ENCODE peak calls at places on chromosomes 1 and 21, in ten cellular contexts. F, T, L, Q, Z, G, O, X, P and W are unnamed samples. For H3K36me3, the result is how much of the 10 kb centered on the place peaks cover.

GRCh38 chr1:209490013-209490412 is 93.5 kb upstream of the CAMK1G start:
- DNase-seq in F (no peak), T (no peak), L (peak), Q (no peak), Z (no peak), G (no peak), O (no peak), X (no peak), P (no peak), W (peak)

GRCh38 chr1:70204578-70204977 is 801 bp downstream of the LRRC40 start:
- DNase-seq in F (no peak), T (no peak), L (no peak), Q (peak), Z (no peak), G (no peak), O (no peak), X (no peak), P (no peak), W (peak)

GRCh38 chr1:204442376-204443259 is 31.0 kb upstream of the PPP1R15B start:
- DNase-seq in F (no peak), T (no peak), L (no peak), Q (no peak), Z (no peak), G (no peak), O (no peak), X (no peak), P (no peak), W (no peak)

GRCh38 chr1:67431869-67432578 is 1.8 kb upstream of the SERBP1 start:
- DNase-seq in F (no peak), T (no peak), L (no peak), Q (no peak), Z (no peak), G (no peak), O (peak), X (no peak), P (no peak), W (peak)

GRCh38 chr21:45138199-45139002 is 64.0 kb downstream of the ADARB1 start:
- DNase-seq in F (no peak), T (peak), L (peak), Q (peak), Z (no peak), G (peak), O (peak), X (peak), P (peak), W (peak)

GRCh38 chr1:32454726-32455125 is 10.1 kb upstream of the ZBTB8B start:
- DNase-seq in F (no peak), T (no peak), L (no peak), Q (peak), Z (no peak), G (no peak), O (peak), X (peak), P (no peak), W (peak)

GRCh38 chr1:39170731-39171375 is 33.6 kb upstream of the MACF1 start:
- DNase-seq in F (no peak), T (no peak), L (peak), Q (no peak), Z (no peak), G (no peak), O (no peak), X (no peak), P (no peak), W (no peak)

GRCh38 chr21:32727478-32727727 is 410 bp downstream of the SYNJ1 start:
- DNase-seq in F (peak), T (no peak), L (no peak), Q (no peak), Z (no peak), G (no peak), O (no peak), X (no peak), P (no peak), W (no peak)

GRCh38 chr1:64231153-64231552 is 27.7 kb downstream of the UBE2U start:
- DNase-seq in F (no peak), T (no peak), L (no peak), Q (no peak), Z (no peak), G (no peak), O (no peak), X (no peak), P (no peak), W (no peak)

GRCh38 chr1:8412183-8412831 is 94.4 kb downstream of the SLC45A1 start:
- DNase-seq in F (no peak), T (no peak), L (no peak), Q (peak), Z (no peak), G (no peak), O (no peak), X (no peak), P (no peak), W (peak)

GRCh38 chr1:171486048-171486519 is 754 bp downstream of the PRRC2C start:
- DNase-seq in F (no peak), T (peak), L (peak), Q (peak), Z (no peak), G (peak), O (peak), X (no peak), P (no peak), W (peak)

GRCh38 chr1:175193339-175193950 is 869 bp upstream of the KIAA0040 start:
- DNase-seq in F (no peak), T (no peak), L (no peak), Q (peak), Z (no peak), G (no peak), O (no peak), X (no peak), P (no peak), W (peak)

GRCh38 chr1:30752651-30752908 is 5.0 kb downstream of the LAPTM5 start:
- DNase-seq in F (no peak), T (no peak), L (no peak), Q (no peak), Z (no peak), G (no peak), O (peak), X (no peak), P (no peak), W (no peak)

GRCh38 chr1:14672030-14672429 is 73.5 kb downstream of the KAZN start:
- DNase-seq in F (no peak), T (no peak), L (no peak), Q (no peak), Z (no peak), G (no peak), O (no peak), X (no peak), P (no peak), W (no peak)

GRCh38 chr1:240189386-240189989 is 97.8 kb downstream of the FMN2 start:
- DNase-seq in F (no peak), T (no peak), L (peak), Q (peak), Z (no peak), G (peak), O (peak), X (peak), P (no peak), W (peak)

GRCh38 chr1:231139659-231140650 is 21.9 kb upstream of the TRIM67 start:
- DNase-seq in F (no peak), T (no peak), L (no peak), Q (no peak), Z (no peak), G (no peak), O (no peak), X (no peak), P (no peak), W (peak)

GRCh38 chr1:905811-906531 is 17.8 kb upstream of the SAMD11 start:
- DNase-seq in F (peak), T (no peak), L (no peak), Q (no peak), Z (peak), G (no peak), O (no peak), X (peak), P (peak), W (peak)

GRCh38 chr1:155073377-155074272 is 5.0 kb upstream of the EFNA3 start:
- DNase-seq in F (no peak), T (no peak), L (no peak), Q (no peak), Z (no peak), G (no peak), O (no peak), X (no peak), P (no peak), W (no peak)

GRCh38 chr1:107766533-107766932 is 198.4 kb downstream of the VAV3 start:
- DNase-seq in F (no peak), T (no peak), L (no peak), Q (no peak), Z (no peak), G (no peak), O (no peak), X (no peak), P (no peak), W (no peak)

GRCh38 chr1:81702903-81703302 is 97.8 kb upstream of the ADGRL2 start:
- DNase-seq in F (no peak), T (no peak), L (no peak), Q (peak), Z (no peak), G (no peak), O (no peak), X (no peak), P (no peak), W (peak)

GRCh38 chr21:44874497-44875331 is 1.2 kb upstream of the PTTG1IP start:
- DNase-seq in F (peak), T (peak), L (peak), Q (peak), Z (peak), G (peak), O (no peak), X (no peak), P (peak), W (peak)

GRCh38 chr21:42861311-42862122 is 17.8 kb downstream of the WDR4 start:
- DNase-seq in F (no peak), T (no peak), L (no peak), Q (peak), Z (no peak), G (no peak), O (no peak), X (no peak), P (no peak), W (no peak)

GRCh38 chr1:229270547-229271447 is at the start of gene RAB4A:
- DNase-seq in F (peak), T (peak), L (peak), Q (peak), Z (peak), G (peak), O (peak), X (peak), P (peak), W (peak)

GRCh38 chr1:223423641-223424233 is 30.5 kb downstream of the CCDC185 start:
- DNase-seq in F (no peak), T (no peak), L (no peak), Q (no peak), Z (no peak), G (no peak), O (no peak), X (no peak), P (no peak), W (peak)

GRCh38 chr1:15246960-15247614 is at the start of gene FHAD1:
- DNase-seq in F (peak), T (no peak), L (peak), Q (peak), Z (peak), G (peak), O (peak), X (peak), P (no peak), W (peak)

GRCh38 chr1:13535227-13535626 is 21.4 kb upstream of the LRRC38 start:
- DNase-seq in F (no peak), T (no peak), L (peak), Q (no peak), Z (no peak), G (no peak), O (no peak), X (no peak), P (peak), W (no peak)

GRCh38 chr1:19367584-19368041 is 55.5 kb downstream of the SLC66A1 start:
- DNase-seq in F (no peak), T (no peak), L (no peak), Q (peak), Z (peak), G (no peak), O (no peak), X (no peak), P (no peak), W (no peak)

GRCh38 chr1:172002725-172003345 is 161.5 kb downstream of the DNM3 start:
- DNase-seq in F (no peak), T (no peak), L (peak), Q (peak), Z (no peak), G (peak), O (peak), X (peak), P (no peak), W (peak)

GRCh38 chr21:42570841-42571387 is 57.3 kb downstream of the SLC37A1 start:
- DNase-seq in F (no peak), T (no peak), L (no peak), Q (no peak), Z (peak), G (peak), O (no peak), X (peak), P (peak), W (no peak)

GRCh38 chr1:228281631-228282328 is 73.9 kb downstream of the OBSCN start:
- DNase-seq in F (peak), T (no peak), L (no peak), Q (no peak), Z (peak), G (no peak), O (no peak), X (no peak), P (peak), W (no peak)

GRCh38 chr1:234769284-234769998 is 159.5 kb upstream of the IRF2BP2 start:
- DNase-seq in F (no peak), T (no peak), L (no peak), Q (no peak), Z (no peak), G (no peak), O (no peak), X (no peak), P (no peak), W (no peak)

GRCh38 chr1:203453616-203454015 is 22.0 kb upstream of the PRELP start:
- DNase-seq in F (no peak), T (no peak), L (no peak), Q (no peak), Z (no peak), G (no peak), O (no peak), X (no peak), P (no peak), W (no peak)

GRCh38 chr1:6657138-6657537 is 32.5 kb downstream of the THAP3 start:
- DNase-seq in F (no peak), T (no peak), L (no peak), Q (no peak), Z (no peak), G (no peak), O (no peak), X (no peak), P (no peak), W (no peak)

GRCh38 chr1:183126000-183126366 is 60.1 kb upstream of the LAMC2 start:
- DNase-seq in F (no peak), T (no peak), L (no peak), Q (no peak), Z (no peak), G (no peak), O (no peak), X (no peak), P (no peak), W (no peak)

GRCh38 chr1:169812131-169812530 is 17.4 kb upstream of the METTL18 start:
- DNase-seq in F (no peak), T (no peak), L (no peak), Q (no peak), Z (no peak), G (no peak), O (no peak), X (no peak), P (no peak), W (peak)
- H3K36me3 ChIP-seq in F (under half), T (under half), L (under half), Q (under half), Z (under half), G (under half), O (under half), X (under half), P (under half), W (under half)

GRCh38 chr1:43427941-43428340 is 25.8 kb downstream of the HYI start:
- DNase-seq in F (no peak), T (no peak), L (no peak), Q (no peak), Z (no peak), G (no peak), O (no peak), X (no peak), P (no peak), W (no peak)

GRCh38 chr1:43425045-43425444 is 28.7 kb downstream of the HYI start:
- DNase-seq in F (no peak), T (no peak), L (no peak), Q (no peak), Z (peak), G (no peak), O (no peak), X (no peak), P (no peak), W (peak)

GRCh38 chr1:43427524-43427923 is 26.2 kb downstream of the HYI start:
- DNase-seq in F (no peak), T (no peak), L (no peak), Q (no peak), Z (peak), G (no peak), O (no peak), X (no peak), P (no peak), W (no peak)

GRCh38 chr1:43423672-43424550 is 29.8 kb downstream of the HYI start:
- DNase-seq in F (no peak), T (no peak), L (no peak), Q (no peak), Z (no peak), G (peak), O (peak), X (no peak), P (no peak), W (no peak)

DNA sequence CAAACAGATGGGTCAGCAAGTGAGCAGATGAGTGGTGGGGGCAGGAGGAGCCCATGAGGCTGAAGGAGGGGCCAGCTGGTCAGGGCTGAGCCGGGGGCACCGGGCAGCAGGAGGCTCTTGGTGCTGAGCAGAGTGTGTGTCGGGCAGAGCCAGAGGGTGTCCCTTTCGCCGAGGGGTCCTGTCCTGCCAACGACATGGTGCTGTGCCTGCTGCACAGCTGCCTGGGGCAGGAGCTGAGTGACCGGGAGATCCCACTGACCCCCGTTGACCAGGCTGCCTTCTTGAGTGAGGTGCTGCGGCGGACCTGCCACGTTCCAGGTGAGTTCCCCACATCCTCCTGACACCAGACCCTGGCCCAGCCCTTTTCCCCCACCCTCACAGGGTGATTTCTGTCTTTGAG is 27.5 kb downstream of the HYI start:
- DNase-seq in F (no peak), T (no peak), L (no peak), Q (no peak), Z (peak), G (no peak), O (no peak), X (no peak), P (no peak), W (no peak)
- H3K36me3 ChIP-seq in F (half or more), T (half or more), L (under half), Q (under half), Z (under half), G (half or more), O (under half), X (under half), P (half or more), W (under half)

GRCh38 chr1:28516518-28516956 is 10.7 kb downstream of the RCC1 start:
- DNase-seq in F (no peak), T (no peak), L (no peak), Q (no peak), Z (no peak), G (no peak), O (no peak), X (no peak), P (no peak), W (peak)
- H3K36me3 ChIP-seq in F (under half), T (under half), L (under half), Q (under half), Z (under half), G (under half), O (under half), X (under half), P (under half), W (under half)

GRCh38 chr1:46927249-46927835 is 13.9 kb downstream of the CYP4A11 start:
- DNase-seq in F (no peak), T (no peak), L (no peak), Q (no peak), Z (no peak), G (no peak), O (no peak), X (no peak), P (no peak), W (no peak)
- H3K36me3 ChIP-seq in F (under half), T (under half), L (under half), Q (under half), Z (under half), G (under half), O (under half), X (under half), P (under half), W (under half)

GRCh38 chr1:27356628-27357280 is 10.0 kb downstream of the MAP3K6 start:
- DNase-seq in F (no peak), T (no peak), L (no peak), Q (no peak), Z (no peak), G (peak), O (no peak), X (no peak), P (no peak), W (no peak)
- H3K36me3 ChIP-seq in F (under half), T (half or more), L (under half), Q (under half), Z (under half), G (under half), O (under half), X (under half), P (half or more), W (under half)

DNA sequence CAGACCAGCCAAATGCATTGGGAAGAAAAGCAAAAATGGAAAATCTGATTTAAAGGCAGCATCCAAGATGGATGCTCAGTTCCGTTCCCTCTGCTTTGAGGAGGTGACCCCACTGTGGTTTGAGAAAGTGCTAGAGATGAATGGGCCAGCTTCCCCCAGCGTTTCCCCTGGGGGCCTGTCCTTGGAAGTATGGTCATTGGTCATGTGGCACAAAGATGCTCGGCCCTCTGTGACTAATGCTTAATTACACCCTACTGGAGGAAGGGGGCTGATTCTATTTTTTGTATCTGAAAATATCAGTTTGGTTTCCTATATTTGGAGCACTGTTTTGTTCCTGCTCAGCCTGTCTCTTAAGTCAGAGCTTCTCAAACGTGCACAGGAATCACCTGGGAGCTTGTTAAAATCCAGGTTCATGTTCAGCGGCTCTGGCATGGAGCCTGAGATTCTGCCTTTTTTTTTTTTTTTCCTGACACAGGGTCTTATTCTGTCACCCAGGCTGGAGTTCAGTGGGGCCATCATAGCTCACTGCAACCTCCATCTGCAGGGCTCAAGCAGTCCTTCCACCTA is 12.4 kb upstream of the SELENON start:
- DNase-seq in F (no peak), T (no peak), L (no peak), Q (no peak), Z (no peak), G (no peak), O (no peak), X (no peak), P (no peak), W (peak)
- H3K36me3 ChIP-seq in F (under half), T (under half), L (under half), Q (under half), Z (under half), G (under half), O (under half), X (under half), P (under half), W (under half)

DNA sequence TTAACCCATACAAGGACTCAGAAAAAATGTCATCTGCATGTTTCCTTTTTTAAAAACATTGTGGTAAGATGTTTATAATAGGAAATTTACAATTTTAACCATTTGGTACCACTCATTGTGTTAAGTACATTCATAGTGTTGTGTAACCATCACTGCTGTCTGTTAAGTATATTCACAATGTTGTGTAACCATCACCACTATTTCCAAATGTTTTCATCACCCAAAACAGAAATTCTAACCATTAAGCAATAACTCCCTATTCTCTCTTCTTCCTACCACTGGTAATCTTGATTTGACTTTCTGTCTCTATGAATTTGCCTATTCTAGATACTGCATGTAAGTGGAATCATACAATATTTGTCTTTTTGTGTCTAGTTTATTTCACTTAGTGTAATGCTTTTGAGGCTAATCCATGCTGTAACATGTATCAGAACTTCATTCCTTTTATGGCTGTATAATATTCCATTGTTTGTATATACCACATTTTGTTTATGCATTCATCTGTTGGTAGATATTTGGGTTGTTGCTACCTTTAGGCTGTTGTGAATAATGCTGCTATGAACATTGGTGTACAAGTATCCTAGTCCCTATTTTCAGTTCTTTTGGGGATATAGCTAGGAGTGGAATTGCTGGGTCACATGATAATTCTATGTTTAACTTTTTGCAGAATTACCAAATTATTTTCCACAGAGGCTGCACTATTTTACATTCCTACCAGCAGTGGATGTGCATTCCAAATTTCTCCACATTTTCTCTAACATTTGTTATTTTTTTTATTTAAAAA is 14.1 kb downstream of the HIPK1 start:
- DNase-seq in F (no peak), T (no peak), L (no peak), Q (no peak), Z (no peak), G (no peak), O (no peak), X (no peak), P (no peak), W (peak)
- H3K36me3 ChIP-seq in F (under half), T (under half), L (under half), Q (under half), Z (under half), G (under half), O (under half), X (under half), P (under half), W (under half)